ENCODE peak calls at places on chromosomes 4 and X, in ten cellular contexts. U is fibroblast of lung; H is cardiac muscle cell; E is astrocyte; W is endodermal cell; O is upper lobe of right lung; F is SJSA1; Z is CD8-positive, alpha-beta memory T cell; K is Caco-2; V is MM.1S. P is an unnamed sample.

GRCh38 chr4:25948051-25948450 is 34.0 kb downstream of the SMIM20 start:
- DNase-seq in Z (no peak), U (no peak), K (no peak), O (no peak), F (no peak), W (no peak), V (no peak), E (no peak), H (no peak), P (no peak)

GRCh38 chrX:27751976-27752375 is 55.8 kb upstream of the MAGEB10 start:
- DNase-seq in Z (no peak), V (no peak), K (no peak), H (peak; percentile 4), W (no peak), U (peak; percentile 7), F (no peak), O (no peak), E (no peak), P (no peak)

GRCh38 chr4:102439835-102440234 is 61.3 kb upstream of the NFKB1 start:
- DNase-seq in K (no peak), U (peak; percentile 72), H (peak; percentile 85), V (no peak), F (peak; percentile 60), Z (no peak), O (no peak), W (no peak), E (peak; percentile 64), P (no peak)

GRCh38 chr4:48779095-48779997 is 733 bp downstream of the FRYL start:
- DNase-seq in Z (peak; percentile 63), E (peak; percentile 37), W (peak; percentile 76), O (peak; percentile 87), F (peak; percentile 46), H (peak; percentile 70), K (peak; percentile 54), U (peak; percentile 62), V (peak; percentile 60), P (peak; percentile 80)

GRCh38 chr4:75490155-75490554 is 24.0 kb downstream of the RCHY1 start:
- DNase-seq in Z (no peak), O (no peak), F (no peak), H (peak; percentile 58), E (no peak), V (peak; percentile 50), U (peak; percentile 18), W (no peak), K (no peak), P (no peak)

GRCh38 chrX:44314259-44314734 is 29.2 kb downstream of the EFHC2 start:
- DNase-seq in H (peak; percentile 86), W (peak; percentile 52), V (peak; percentile 24), E (peak; percentile 57), U (peak; percentile 65), K (peak; percentile 25), Z (no peak), F (no peak), O (no peak), P (no peak)

GRCh38 chrX:153924149-153924861 is 1.8 kb downstream of the ARHGAP4 start:
- DNase-seq in Z (peak; percentile 26), E (no peak), F (no peak), H (peak; percentile 64), V (peak; percentile 42), U (peak; percentile 23), O (no peak), W (no peak), K (peak; percentile 59), P (peak; percentile 72)

GRCh38 chrX:16664626-16665025 is 14.7 kb downstream of the S100G start:
- DNase-seq in O (no peak), H (no peak), F (no peak), W (no peak), U (no peak), V (no peak), E (no peak), Z (no peak), K (no peak), P (no peak)

GRCh38 chr4:89753601-89754066 is 83.3 kb downstream of the SNCA start:
- DNase-seq in Z (no peak), H (peak; percentile 98), K (no peak), O (no peak), V (no peak), U (peak; percentile 97), W (no peak), F (no peak), E (peak; percentile 98), P (no peak)

GRCh38 chrX:71366674-71367256 is 608 bp downstream of the TAF1 start:
- DNase-seq in E (no peak), H (peak; percentile 33), K (peak; percentile 31), O (peak; percentile 65), V (peak; percentile 26), F (peak; percentile 39), Z (peak; percentile 4), U (peak; percentile 29), W (no peak), P (peak; percentile 33)

GRCh38 chr4:143700060-143700419 is 435 bp downstream of the FREM3 start:
- DNase-seq in K (no peak), F (no peak), Z (no peak), W (peak; percentile 76), O (peak; percentile 64), U (peak; percentile 16), H (peak; percentile 25), V (no peak), E (peak; percentile 6), P (no peak)

GRCh38 chr4:54322817-54323417 is 93.8 kb downstream of the PDGFRA start:
- DNase-seq in O (peak; percentile 70), W (peak; percentile 92), E (peak; percentile 20), F (peak; percentile 51), U (peak; percentile 43), H (peak; percentile 70), V (peak; percentile 81), K (peak; percentile 75), Z (no peak), P (peak; percentile 40)

GRCh38 chr4:133866328-133866699 is 335.3 kb downstream of the PABPC4L start:
- DNase-seq in W (peak; percentile 56), H (peak; percentile 26), K (no peak), Z (no peak), E (peak; percentile 87), V (no peak), O (no peak), U (peak; percentile 91), F (no peak), P (no peak)

GRCh38 chr4:133865606-133866327 is 335.8 kb downstream of the PABPC4L start:
- DNase-seq in H (peak; percentile 96), Z (no peak), K (no peak), W (peak; percentile 57), V (no peak), O (no peak), U (peak; percentile 99), F (no peak), E (peak; percentile 99), P (no peak)

GRCh38 chr4:133869486-133869885 is 332.1 kb downstream of the PABPC4L start:
- DNase-seq in U (peak; percentile 23), E (peak; percentile 25), V (no peak), H (peak; percentile 60), K (no peak), F (no peak), W (no peak), O (no peak), Z (no peak), P (no peak)

GRCh38 chr4:133868856-133869255 is 332.7 kb downstream of the PABPC4L start:
- DNase-seq in E (no peak), W (no peak), O (no peak), Z (no peak), H (no peak), K (no peak), F (no peak), V (no peak), U (no peak), P (no peak)
- H3K4me1 ChIP-seq in E (peaks cover 22% of the 10 kb centered on the region), W (peaks cover 14% of the 10 kb centered on the region), O (no peaks in the 10 kb centered on the region), Z (no peaks in the 10 kb centered on the region), H (no peaks in the 10 kb centered on the region), K (peaks cover 11% of the 10 kb centered on the region), F (peaks cover 5% of the 10 kb centered on the region), V (no peaks in the 10 kb centered on the region), U (peaks cover 6% of the 10 kb centered on the region), P (no peaks in the 10 kb centered on the region)

GRCh38 chrX:48467331-48467761 is 2.7 kb downstream of the SLC38A5 start:
- DNase-seq in W (no peak), K (no peak), H (no peak), V (no peak), U (no peak), O (no peak), Z (no peak), E (no peak), F (no peak), P (no peak)
- H3K4me3 ChIP-seq in W (peak overlapping the region; percentile 85), K (no peak overlapping the region), H (no peak overlapping the region), V (peak overlapping the region; percentile 86), U (peak overlapping the region; percentile 56), O (no peak overlapping the region), Z (peak overlapping the region; percentile 74), E (peak overlapping the region; percentile 23), F (no peak overlapping the region), P (no peak overlapping the region)

DNA sequence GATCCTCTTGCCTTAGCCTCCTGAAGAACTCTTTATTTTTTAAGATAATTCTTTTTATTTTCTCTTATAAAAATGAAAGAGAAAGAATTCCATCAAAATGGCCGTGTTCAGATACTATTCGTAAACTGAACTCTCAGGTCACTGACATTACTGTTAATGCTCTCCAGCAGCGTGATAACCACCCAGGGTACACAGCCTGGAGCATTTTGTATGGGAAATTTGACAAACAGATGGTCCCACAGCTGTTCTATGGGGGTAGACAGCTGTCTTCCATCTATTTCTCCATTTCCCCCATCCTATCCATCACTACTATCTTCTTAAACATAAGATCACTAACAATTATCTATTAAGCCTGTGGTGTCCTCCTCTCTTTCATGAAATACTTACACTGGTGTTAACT is 47.8 kb downstream of the SYNPO2 start:
- DNase-seq in H (no peak), W (no peak), E (no peak), V (no peak), F (no peak), Z (no peak), O (no peak), K (no peak), U (no peak), P (no peak)
- H3K4me1 ChIP-seq in H (peaks cover 3% of the 10 kb centered on the region), W (no peaks in the 10 kb centered on the region), E (no peaks in the 10 kb centered on the region), V (no peaks in the 10 kb centered on the region), F (no peaks in the 10 kb centered on the region), Z (no peaks in the 10 kb centered on the region), O (no peaks in the 10 kb centered on the region), K (no peaks in the 10 kb centered on the region), U (no peaks in the 10 kb centered on the region), P (no peaks in the 10 kb centered on the region)

GRCh38 chr4:80264825-80265224 is 1.6 kb upstream of the FGF5 start:
- DNase-seq in F (no peak), H (no peak), E (no peak), O (no peak), V (no peak), U (no peak), K (no peak), Z (no peak), W (no peak), P (no peak)

GRCh38 chr4:80266267-80266901 is at the start of gene FGF5:
- DNase-seq in W (peak; percentile 83), Z (no peak), E (peak; percentile 86), K (no peak), O (peak; percentile 67), H (peak; percentile 72), V (peak; percentile 9), F (peak; percentile 96), U (peak; percentile 94), P (no peak)

GRCh38 chr4:80266902-80267380 is 477 bp downstream of the FGF5 start:
- DNase-seq in W (no peak), O (no peak), E (peak; percentile 50), F (peak; percentile 64), Z (no peak), V (no peak), H (peak; percentile 53), K (no peak), U (peak; percentile 69), P (no peak)

GRCh38 chr4:80264352-80264647 is 2.2 kb upstream of the FGF5 start:
- DNase-seq in F (no peak), K (no peak), E (no peak), Z (no peak), V (no peak), O (no peak), H (no peak), U (no peak), W (peak; percentile 46), P (no peak)

GRCh38 chr4:80265571-80266266 is 745 bp upstream of the FGF5 start:
- DNase-seq in H (peak; percentile 54), U (peak; percentile 86), E (peak; percentile 84), V (no peak), F (peak; percentile 65), W (peak; percentile 63), Z (no peak), O (no peak), K (no peak), P (no peak)
- H3K4me3 ChIP-seq in H (peak overlapping the region; percentile 30), U (peak overlapping the region; percentile 96), E (peak overlapping the region; percentile 94), V (peak overlapping the region; percentile 44), F (peak overlapping the region; percentile 67), W (peak overlapping the region; percentile 82), Z (no peak overlapping the region), O (peak overlapping the region; percentile 39), K (no peak overlapping the region), P (no peak overlapping the region)